ENCODE peak calls at places on chromosomes 3 and 15, in four cellular contexts. One of them, this sample, is unnamed.

GRCh38 chr3:112132975-112133448 is at the start of gene GCSAM:
- DNase-seq in fibroblast of lung: no peak
- DNase-seq in uterus: no peak
- DNase-seq in fibroblast of mammary gland: no peak
- DNase-seq in this sample: no peak

GRCh38 chr3:190345878-190346277 is 23.6 kb upstream of the CLDN1 start:
- DNase-seq in fibroblast of lung: peak
- DNase-seq in uterus: no peak
- DNase-seq in fibroblast of mammary gland: no peak
- DNase-seq in this sample: no peak

GRCh38 chr15:80682201-80682600 is 12.9 kb upstream of the ABHD17C start:
- DNase-seq in fibroblast of lung: no peak
- DNase-seq in uterus: no peak
- DNase-seq in fibroblast of mammary gland: no peak
- DNase-seq in this sample: no peak

GRCh38 chr15:22918056-22918455 is 62.1 kb downstream of the CYFIP1 start:
- DNase-seq in fibroblast of lung: peak
- DNase-seq in uterus: no peak
- DNase-seq in fibroblast of mammary gland: peak
- DNase-seq in this sample: peak

GRCh38 chr3:156812521-156813335 is 13.4 kb upstream of the LEKR1 start:
- DNase-seq in fibroblast of lung: peak
- DNase-seq in uterus: no peak
- DNase-seq in fibroblast of mammary gland: peak
- DNase-seq in this sample: no peak

GRCh38 chr3:10835406-10835805 is 19.4 kb downstream of the SLC6A11 start:
- DNase-seq in fibroblast of lung: no peak
- DNase-seq in uterus: no peak
- DNase-seq in fibroblast of mammary gland: no peak
- DNase-seq in this sample: no peak

GRCh38 chr3:197001972-197002700 is 27.5 kb downstream of the MELTF start:
- DNase-seq in fibroblast of lung: peak
- DNase-seq in uterus: peak
- DNase-seq in fibroblast of mammary gland: peak
- DNase-seq in this sample: no peak

GRCh38 chr15:92001307-92001706 is 147.8 kb downstream of the SLCO3A1 start:
- DNase-seq in fibroblast of lung: no peak
- DNase-seq in uterus: no peak
- DNase-seq in fibroblast of mammary gland: no peak
- DNase-seq in this sample: no peak

GRCh38 chr15:51004103-51004536 is 90.6 kb downstream of the TNFAIP8L3 start:
- DNase-seq in fibroblast of lung: peak
- DNase-seq in uterus: no peak
- DNase-seq in fibroblast of mammary gland: peak
- DNase-seq in this sample: no peak

GRCh38 chr3:143951351-143951971 is 20.2 kb upstream of the DIPK2A start:
- DNase-seq in fibroblast of lung: peak
- DNase-seq in uterus: no peak
- DNase-seq in fibroblast of mammary gland: peak
- DNase-seq in this sample: no peak

GRCh38 chr3:68142331-68142887 is 488.0 kb upstream of the SUCLG2 start:
- DNase-seq in fibroblast of lung: no peak
- DNase-seq in uterus: no peak
- DNase-seq in fibroblast of mammary gland: no peak
- DNase-seq in this sample: no peak

GRCh38 chr3:66501483-66502266 is 853 bp upstream of the LRIG1 start:
- DNase-seq in fibroblast of lung: no peak
- DNase-seq in uterus: no peak
- DNase-seq in fibroblast of mammary gland: no peak
- DNase-seq in this sample: no peak

GRCh38 chr15:71385026-71385425 is 269.8 kb downstream of the THSD4 start:
- DNase-seq in fibroblast of lung: no peak
- DNase-seq in uterus: no peak
- DNase-seq in fibroblast of mammary gland: no peak
- DNase-seq in this sample: no peak

GRCh38 chr3:55795736-55796135 is 308.6 kb upstream of the WNT5A start:
- DNase-seq in fibroblast of lung: peak
- DNase-seq in uterus: no peak
- DNase-seq in fibroblast of mammary gland: no peak
- DNase-seq in this sample: no peak

GRCh38 chr3:87236093-87236492 is 9.0 kb downstream of the CHMP2B start:
- DNase-seq in fibroblast of lung: peak
- DNase-seq in uterus: no peak
- DNase-seq in fibroblast of mammary gland: no peak
- DNase-seq in this sample: no peak

This sample was measured in HS-27A.